ENCODE peak calls at places on chromosome 11, in nine cellular contexts. A is tibial nerve, N is GM06990, E is WTC11, U is type B pancreatic cell, P is LNCaP clone FGC, C is coronary artery, L is AG10803, H is heart left ventricle. W is an unnamed sample.

GRCh38 chr11:77593883-77594282 is 4.1 kb downstream of the AQP11 start:
- DNase-seq in P (no peak), H (no peak), C (no peak), E (no peak), N (no peak), A (no peak), L (no peak), U (no peak), W (no peak)

GRCh38 chr11:614583-615452 is 932 bp downstream of the IRF7 start:
- DNase-seq in P (peak), L (peak), H (peak), U (peak), E (no peak), A (no peak), C (peak), N (peak), W (no peak)

GRCh38 chr11:10322830-10323792 is 18.2 kb downstream of the ADM start:
- DNase-seq in N (peak), A (no peak), E (no peak), C (peak), P (peak), L (peak), H (no peak), U (no peak), W (peak)

GRCh38 chr11:133697603-133698002 is 147.7 kb downstream of the SPATA19 start:
- DNase-seq in A (no peak), E (no peak), U (no peak), L (no peak), N (no peak), C (no peak), P (no peak), H (no peak), W (no peak)

GRCh38 chr11:27120211-27120610 is 79.6 kb downstream of the BBOX1 start:
- DNase-seq in N (no peak), H (no peak), A (no peak), P (no peak), U (no peak), E (no peak), C (no peak), L (peak), W (no peak)

GRCh38 chr11:134372536-134372935 is 39.5 kb downstream of the B3GAT1 start:
- DNase-seq in U (no peak), A (no peak), L (no peak), P (no peak), N (no peak), C (no peak), E (no peak), H (no peak), W (no peak)

GRCh38 chr11:13366266-13367026 is 88.9 kb downstream of the BMAL1 start:
- DNase-seq in H (no peak), P (no peak), C (no peak), N (no peak), U (no peak), A (no peak), E (no peak), L (no peak), W (no peak)

GRCh38 chr11:114956565-114956964 is 278.2 kb downstream of the NXPE2 start:
- DNase-seq in C (no peak), H (no peak), P (no peak), N (no peak), L (no peak), U (no peak), A (no peak), E (no peak), W (no peak)

DNA sequence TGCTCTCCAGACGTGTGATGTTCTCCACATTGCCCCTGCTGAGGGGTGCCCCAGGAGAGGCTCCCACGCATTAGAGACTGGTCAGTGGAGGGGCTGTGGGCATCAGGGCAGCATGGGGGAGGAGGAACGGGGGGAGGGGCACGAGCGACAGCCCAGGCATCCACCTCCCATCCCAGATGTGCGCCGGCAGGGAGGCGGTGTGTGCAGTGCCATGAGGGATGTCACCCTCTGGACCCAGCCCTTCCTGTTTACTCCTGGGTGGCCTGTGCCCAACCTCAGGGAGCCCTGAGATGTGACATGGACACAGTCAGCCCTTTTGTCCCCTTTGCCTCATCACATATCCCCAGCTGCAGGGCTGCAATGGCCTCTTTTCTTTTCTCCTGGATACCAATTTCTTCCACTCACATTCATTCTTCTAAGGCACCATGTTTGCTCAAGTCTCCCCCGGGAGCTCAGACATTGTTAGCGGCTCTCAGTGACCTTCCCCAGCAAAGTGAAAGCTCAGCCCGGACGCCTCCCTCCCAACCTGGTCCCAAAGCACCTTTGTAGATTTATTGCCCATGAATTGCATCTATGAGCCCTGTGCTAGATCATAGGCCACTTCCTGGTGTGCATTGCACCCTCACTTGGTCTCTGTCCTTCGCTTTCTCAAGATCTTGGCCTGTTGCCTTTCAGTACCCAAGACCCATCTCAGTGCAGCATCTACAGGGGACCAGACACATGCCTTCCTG is 150.6 kb downstream of the CEP164 start:
- DNase-seq in E (no peak), N (no peak), C (no peak), A (no peak), L (no peak), U (no peak), P (no peak), H (no peak), W (no peak)
- TF ChIP-seq CTCF in E (no peak), N (no peak), C (no peak), A (no peak), L (no peak), U (no peak), P (no peak), H (no peak), W (no peak)

GRCh38 chr11:117678651-117679407 is 118.2 kb downstream of the DSCAML1 start:
- DNase-seq in N (no peak), P (no peak), E (no peak), A (no peak), H (no peak), L (no peak), C (no peak), U (no peak), W (no peak)

GRCh38 chr11:117679464-117679863 is 117.6 kb downstream of the DSCAML1 start:
- DNase-seq in N (no peak), L (no peak), P (no peak), C (no peak), U (no peak), H (no peak), E (no peak), A (no peak), W (no peak)

GRCh38 chr11:117673561-117673960 is 123.5 kb downstream of the DSCAML1 start:
- DNase-seq in L (no peak), E (no peak), N (no peak), H (no peak), A (no peak), U (no peak), P (no peak), C (no peak), W (no peak)

GRCh38 chr11:117677729-117678310 is 119.2 kb downstream of the DSCAML1 start:
- DNase-seq in A (no peak), P (no peak), L (no peak), E (no peak), N (no peak), C (no peak), U (no peak), H (no peak), W (no peak)

DNA sequence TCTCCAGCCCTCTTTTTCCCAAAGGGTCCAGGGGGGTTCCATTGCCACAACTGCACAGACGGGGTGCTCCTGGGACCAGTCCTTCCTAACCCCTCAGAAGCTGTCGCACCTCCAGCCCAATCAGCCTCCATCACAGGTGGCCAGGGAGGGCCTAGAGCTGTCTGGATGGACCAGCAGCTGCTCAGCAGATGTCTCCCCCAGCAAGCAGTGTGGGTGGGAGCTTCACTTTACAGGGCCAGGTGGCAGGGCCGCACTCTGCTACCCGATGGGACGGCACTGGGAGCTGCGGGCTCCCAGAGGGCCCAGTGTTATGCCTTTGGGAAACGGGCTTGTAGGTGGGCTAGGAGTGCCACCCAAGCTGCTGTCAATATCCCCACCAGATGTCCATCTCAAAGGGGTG is 120.5 kb downstream of the DSCAML1 start:
- DNase-seq in E (no peak), L (no peak), P (no peak), A (no peak), U (no peak), C (no peak), H (no peak), N (no peak), W (no peak)
- TF ChIP-seq CTCF in E (no peak), L (no peak), P (no peak), A (no peak), U (no peak), C (no peak), H (no peak), N (no peak), W (no peak)

GRCh38 chr11:131246589-131247164 is 123.7 kb upstream of the NTM start:
- DNase-seq in H (no peak), L (no peak), U (no peak), A (peak), P (peak), C (no peak), N (peak), E (peak), W (peak)
- TF ChIP-seq CTCF in H (peak), L (peak), U (peak), A (no peak), P (peak), C (no peak), N (peak), E (peak), W (peak)

GRCh38 chr11:67372232-67372992 is 986 bp downstream of the CLCF1 start:
- DNase-seq in A (no peak), N (no peak), P (no peak), H (no peak), L (no peak), E (peak), C (no peak), U (no peak), W (no peak)

GRCh38 chr11:67374571-67375276 is 1.3 kb upstream of the CLCF1 start:
- DNase-seq in C (no peak), P (no peak), A (no peak), U (no peak), H (no peak), L (peak), E (no peak), N (no peak), W (no peak)

GRCh38 chr11:67372993-67373915 is at the start of gene CLCF1:
- DNase-seq in A (no peak), E (peak), U (no peak), P (no peak), L (peak), C (no peak), H (peak), N (peak), W (peak)

GRCh38 chr11:67375320-67376021 is 2.1 kb upstream of the CLCF1 start:
- DNase-seq in P (no peak), N (no peak), U (no peak), A (no peak), H (no peak), L (no peak), C (no peak), E (no peak), W (no peak)

GRCh38 chr11:67373916-67374570 is 645 bp upstream of the CLCF1 start:
- DNase-seq in A (peak), P (no peak), L (peak), U (no peak), H (peak), C (peak), N (no peak), E (peak), W (peak)
- TF ChIP-seq CTCF in A (peak), P (no peak), L (peak), U (peak), H (peak), C (peak), N (peak), E (peak), W (peak)

DNA sequence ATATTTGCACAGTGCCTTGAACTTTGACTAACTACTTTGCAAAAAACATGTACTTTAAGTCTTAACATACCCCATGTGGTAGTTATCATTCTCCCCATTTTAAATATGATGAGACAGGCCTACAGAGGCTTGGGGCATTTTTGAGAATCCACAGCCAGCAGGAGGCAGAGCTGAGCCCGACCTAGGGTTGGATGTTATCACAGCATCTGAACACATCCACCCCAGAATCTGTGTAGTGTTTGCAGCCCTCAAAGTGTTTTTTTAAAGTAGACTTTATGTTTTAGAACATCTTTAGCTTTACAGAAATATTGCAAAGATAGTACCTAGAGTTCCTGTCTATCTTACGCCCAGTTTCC is 17.6 kb downstream of the OTOG start:
- DNase-seq in N (no peak), H (no peak), P (no peak), A (no peak), U (no peak), E (peak), L (no peak), C (no peak), W (no peak)
- TF ChIP-seq CTCF in N (peak), H (no peak), P (peak), A (no peak), U (peak), E (no peak), L (no peak), C (no peak), W (peak)

DNA sequence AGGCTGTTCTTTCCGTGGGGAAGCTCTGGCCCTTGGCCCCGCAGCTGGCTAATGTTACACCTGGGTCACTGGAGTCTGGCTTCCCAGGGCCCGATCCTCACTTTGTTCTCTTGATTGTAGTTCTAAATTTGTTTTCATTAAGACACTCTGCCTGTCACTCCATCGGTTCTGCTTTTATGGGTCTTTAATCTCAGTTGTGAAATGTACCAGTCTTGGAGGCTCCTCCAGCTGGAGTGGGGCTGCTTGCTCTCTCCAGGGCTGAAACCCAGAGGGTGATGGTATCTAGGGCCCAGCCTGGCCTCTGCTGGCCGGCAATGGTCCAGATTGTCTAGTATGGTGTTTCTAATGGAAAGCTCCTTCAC is 352.9 kb downstream of the TENM4 start:
- DNase-seq in N (no peak), A (no peak), P (no peak), U (no peak), L (peak), H (no peak), E (no peak), C (no peak), W (no peak)
- TF ChIP-seq CTCF in N (no peak), A (no peak), P (no peak), U (no peak), L (peak), H (no peak), E (no peak), C (no peak), W (no peak)

DNA sequence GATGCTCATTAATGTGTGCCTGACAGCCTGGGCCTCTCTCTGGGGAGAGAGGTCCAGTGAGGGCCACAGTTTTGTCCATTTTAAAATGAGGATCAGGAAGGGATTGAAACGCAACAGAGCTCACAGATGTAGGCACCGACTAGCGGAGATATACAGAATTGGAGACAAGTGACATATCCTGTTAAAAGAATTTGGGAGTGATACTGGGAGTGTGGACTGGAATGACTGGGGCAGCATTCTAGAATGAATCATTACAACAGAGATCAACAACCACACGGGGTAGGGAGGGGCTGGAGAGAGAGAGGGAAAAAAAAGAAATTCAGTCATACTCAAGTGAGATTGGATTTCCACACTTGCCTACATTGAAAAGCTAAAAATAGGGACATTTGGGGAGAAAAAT is 2.5 kb upstream of the NCAM1 start:
- DNase-seq in L (peak), A (no peak), E (no peak), P (no peak), C (no peak), H (no peak), N (no peak), U (no peak), W (no peak)
- TF ChIP-seq CTCF in L (peak), A (no peak), E (no peak), P (peak), C (no peak), H (peak), N (no peak), U (peak), W (no peak)

GRCh38 chr11:111735262-111736116 is 30.7 kb downstream of the PPP2R1B start:
- DNase-seq in P (peak), H (peak), N (no peak), E (no peak), U (no peak), C (peak), L (peak), A (peak), W (no peak)
- TF ChIP-seq CTCF in P (no peak), H (no peak), N (no peak), E (no peak), U (no peak), C (no peak), L (peak), A (no peak), W (no peak)

GRCh38 chr11:130002352-130002845 is at the start of gene PRDM10:
- DNase-seq in L (peak), A (peak), P (peak), U (peak), E (peak), C (peak), N (peak), H (peak), W (peak)
- TF ChIP-seq CTCF in L (no peak), A (peak), P (no peak), U (peak), E (no peak), C (no peak), N (no peak), H (no peak), W (no peak)

DNA sequence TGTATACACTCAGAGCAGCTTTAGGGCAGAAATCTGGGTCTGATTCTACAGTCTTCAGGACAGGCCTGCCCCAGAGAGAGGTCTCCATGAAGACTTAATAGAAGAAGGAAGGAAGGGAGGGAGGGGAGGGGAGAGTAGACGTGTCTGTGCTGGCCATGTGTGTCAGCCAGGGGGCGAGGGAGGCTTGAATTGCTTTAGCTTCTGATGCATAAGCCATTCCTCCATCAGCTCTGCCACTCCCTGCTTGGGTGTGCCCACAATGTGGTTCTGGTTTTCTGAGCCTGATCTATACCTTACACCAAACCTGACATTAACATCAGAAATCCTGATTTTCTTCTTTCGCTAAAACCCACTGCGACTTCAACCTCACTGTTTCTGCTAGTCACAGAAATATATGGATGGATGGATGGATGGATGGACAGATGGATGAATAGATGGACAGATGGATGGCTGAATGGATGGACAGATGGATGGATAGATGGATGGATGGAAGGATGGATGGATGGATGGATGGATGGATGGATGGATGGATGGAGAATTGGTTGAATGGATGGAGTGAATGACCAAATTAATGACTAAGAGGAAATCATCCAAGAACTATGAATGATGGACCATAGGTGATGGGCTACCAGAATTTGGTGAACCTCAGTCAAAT is 56.5 kb upstream of the PRDM11 start:
- DNase-seq in A (no peak), E (peak), C (peak), P (no peak), U (no peak), L (peak), H (no peak), N (no peak), W (no peak)
- TF ChIP-seq CTCF in A (no peak), E (no peak), C (no peak), P (no peak), U (peak), L (peak), H (no peak), N (no peak), W (no peak)

W was measured in endothelial cell.